ENCODE peak calls at places on chromosomes 6 and 20, in eight cellular contexts. M is SW 1271; G is stimulated activated naive CD8-positive, alpha-beta T cell treated with anti-CD3 and anti-CD28 coated beads, Interleukin-15, Interleukin-2, amounts not matched to agents 100 U/mL and 50 U/mL, for 24 hours; Z is left lobe of liver; P is SJSA1; H is NCI-H1092; Y is activated naive CD4-positive, alpha-beta T cell treated with Interleukin-2 at 50 U/mL for 16 hours; Q is left ventricle myocardium inferior. C is an unnamed sample.

GRCh38 chr6:84967389-84967788 is 203.0 kb upstream of the TBX18 start:
- DNase-seq in M (peak), G (no peak), Z (no peak), P (no peak), H (peak), Y (no peak), Q (no peak), C (no peak)

GRCh38 chr6:44127186-44128019 is at the start of the genes MRPL14 and TMEM63B:
- DNase-seq in M (peak), G (peak), Z (peak), P (peak), H (peak), Y (peak), Q (peak), C (peak)

GRCh38 chr20:8404912-8405635 is 273.0 kb downstream of the PLCB1 start:
- DNase-seq in M (no peak), G (no peak), Z (no peak), P (no peak), H (no peak), Y (no peak), Q (no peak), C (no peak)

GRCh38 chr20:21796059-21796458 is 90.6 kb downstream of the PAX1 start:
- DNase-seq in M (peak), G (no peak), Z (no peak), P (no peak), H (no peak), Y (no peak), Q (no peak), C (no peak)

GRCh38 chr6:143535189-143535614 is 23.7 kb upstream of the FUCA2 start:
- DNase-seq in M (no peak), G (no peak), Z (no peak), P (no peak), H (no peak), Y (no peak), Q (no peak), C (no peak)

GRCh38 chr6:170027111-170028043 is 263.5 kb downstream of the DLL1 start:
- DNase-seq in M (no peak), G (no peak), Z (no peak), P (peak), H (no peak), Y (no peak), Q (no peak), C (no peak)

GRCh38 chr6:73134588-73134987 is 90.7 kb downstream of the KHDC1L start:
- DNase-seq in M (no peak), G (peak), Z (no peak), P (no peak), H (peak), Y (no peak), Q (no peak), C (no peak)

GRCh38 chr20:19786311-19786710 is 28.3 kb downstream of the RIN2 start:
- DNase-seq in M (no peak), G (no peak), Z (no peak), P (peak), H (no peak), Y (no peak), Q (peak), C (no peak)

GRCh38 chr6:128597956-128598355 is 77.6 kb upstream of the PTPRK start:
- DNase-seq in M (no peak), G (no peak), Z (no peak), P (no peak), H (no peak), Y (no peak), Q (no peak), C (no peak)

GRCh38 chr6:64146094-64146493 is 510.5 kb downstream of the PHF3 start:
- DNase-seq in M (no peak), G (no peak), Z (no peak), P (no peak), H (no peak), Y (no peak), Q (no peak), C (no peak)

GRCh38 chr6:27422651-27423332 is 34.2 kb downstream of the ZNF391 start:
- DNase-seq in M (no peak), G (no peak), Z (no peak), P (no peak), H (no peak), Y (no peak), Q (peak), C (no peak)

GRCh38 chr6:3363296-3364025 is 93.4 kb downstream of the SLC22A23 start:
- DNase-seq in M (no peak), G (no peak), Z (peak), P (no peak), H (no peak), Y (no peak), Q (no peak), C (no peak)

GRCh38 chr6:168852336-168852884 is 401.2 kb downstream of the THBS2 start:
- DNase-seq in M (no peak), G (no peak), Z (no peak), P (no peak), H (peak), Y (no peak), Q (no peak), C (no peak)

GRCh38 chr20:37821691-37822655 is 81.0 kb upstream of the VSTM2L start:
- DNase-seq in M (no peak), G (no peak), Z (no peak), P (peak), H (no peak), Y (no peak), Q (no peak), C (no peak)

GRCh38 chr6:130409394-130410095 is 43.7 kb downstream of the TMEM200A start:
- DNase-seq in M (no peak), G (no peak), Z (no peak), P (no peak), H (no peak), Y (no peak), Q (no peak), C (no peak)

C was measured in effector memory CD4-positive, alpha-beta T cell.